ENCODE peak calls at places on chromosome 20, in nine cellular contexts. U, Y, P, F, B, V, I, K and Z are unnamed samples.

GRCh38 chr20:34269996-34270627 is 28.9 kb downstream of the ASIP start:
- DNase-seq in B (peak; percentile 34), V (no peak), K (no peak), F (no peak), I (no peak), Y (no peak), U (no peak), P (no peak), Z (no peak)

GRCh38 chr20:33589059-33589458 is 73.1 kb upstream of the C20orf144 start:
- DNase-seq in U (no peak), K (no peak), I (no peak), V (no peak), F (no peak), B (no peak), Y (no peak), P (no peak), Z (no peak)

GRCh38 chr20:35988910-35989463 is 20.6 kb downstream of the CNBD2 start:
- DNase-seq in F (no peak), V (no peak), P (no peak), Y (no peak), U (no peak), B (no peak), K (no peak), I (no peak), Z (no peak)

GRCh38 chr20:49630396-49630951 is 62.5 kb upstream of the PTGIS start:
- DNase-seq in V (no peak), I (no peak), F (no peak), Y (no peak), K (no peak), U (peak; percentile 60), B (no peak), P (no peak), Z (no peak)

GRCh38 chr20:2396241-2396814 is 15.6 kb downstream of the TGM6 start:
- DNase-seq in K (no peak), V (no peak), P (no peak), F (no peak), U (no peak), I (no peak), Y (no peak), B (no peak), Z (no peak)

GRCh38 chr20:39195495-39196129 is 233.5 kb downstream of the DHX35 start:
- DNase-seq in Y (no peak), V (no peak), I (no peak), F (no peak), P (peak; percentile 59), B (no peak), K (no peak), U (no peak), Z (no peak)

GRCh38 chr20:47336013-47336754 is 20.3 kb downstream of the ZMYND8 start:
- DNase-seq in K (peak; percentile 58), V (peak; percentile 71), B (peak; percentile 51), P (no peak), Y (no peak), I (peak; percentile 66), U (no peak), F (no peak), Z (no peak)

GRCh38 chr20:6898928-6899327 is 131.4 kb downstream of the BMP2 start:
- DNase-seq in Y (no peak), P (no peak), U (no peak), B (no peak), V (no peak), F (no peak), K (no peak), I (no peak), Z (no peak)

GRCh38 chr20:1465470-1466210 is 1.0 kb downstream of the NSFL1C start:
- DNase-seq in U (no peak), Y (no peak), P (no peak), F (no peak), K (no peak), I (no peak), B (no peak), V (no peak), Z (peak; percentile 53)

GRCh38 chr20:44810391-44811149 is at the start of gene RIMS4:
- DNase-seq in K (no peak), P (peak; percentile 88), F (no peak), V (no peak), B (no peak), I (no peak), Y (no peak), U (no peak), Z (no peak)

GRCh38 chr20:31496761-31497295 is 17.4 kb upstream of the HM13 start:
- DNase-seq in F (no peak), K (no peak), Y (peak; percentile 50), V (peak; percentile 95), U (no peak), I (no peak), B (peak; percentile 35), P (no peak), Z (no peak)